ENCODE peak calls at places on chromosomes 1 and 21, in seven cellular contexts. Q, E, N, K, F, B and M are unnamed samples.
A peak's percentile ranks its signal among the peaks of the same experiment; 100 is the strongest.

GRCh38 chr1:94884101-94884875 is 42.6 kb downstream of the CNN3 start:
- DNase-seq in N (peak; percentile 55), Q (no peak), E (no peak), B (no peak), K (no peak), F (no peak), M (no peak)

GRCh38 chr1:236063919-236064673 is 794 bp downstream of the NID1 start:
- DNase-seq in K (peak; percentile 68), N (peak; percentile 14), F (no peak), Q (no peak), E (no peak), B (peak; percentile 35), M (peak; percentile 79)

GRCh38 chr1:32758177-32758794 is 55.7 kb upstream of the SYNC start:
- DNase-seq in N (no peak), B (no peak), K (no peak), F (no peak), E (no peak), Q (no peak), M (no peak)

GRCh38 chr1:168520052-168520751 is 23.6 kb downstream of the XCL2 start:
- DNase-seq in F (no peak), N (no peak), E (peak; percentile 13), Q (no peak), B (no peak), K (no peak), M (no peak)

GRCh38 chr1:184036517-184036949 is 995 bp downstream of the COLGALT2 start:
- DNase-seq in B (peak; percentile 24), Q (no peak), K (peak; percentile 81), F (no peak), E (no peak), N (no peak), M (no peak)

GRCh38 chr1:9840176-9840575 is 16.4 kb upstream of the CLSTN1 start:
- DNase-seq in Q (no peak), B (no peak), K (no peak), N (no peak), F (peak; percentile 70), E (no peak), M (no peak)

GRCh38 chr1:54791880-54792522 is 9.1 kb downstream of the TTC22 start:
- DNase-seq in E (no peak), B (no peak), Q (no peak), K (no peak), N (no peak), F (no peak), M (no peak)

GRCh38 chr21:44947111-44947929 is 7.5 kb downstream of the SLX9 start:
- DNase-seq in F (no peak), E (no peak), B (no peak), Q (no peak), N (no peak), K (peak; percentile 88), M (peak; percentile 76)

GRCh38 chr1:64470670-64471217 is 815 bp downstream of the CACHD1 start:
- DNase-seq in Q (peak; percentile 26), B (no peak), K (peak; percentile 64), E (no peak), F (no peak), N (no peak), M (no peak)

GRCh38 chr1:89261926-89262540 is 10.6 kb downstream of the GBP5 start:
- DNase-seq in K (peak; percentile 44), Q (no peak), B (no peak), E (no peak), F (no peak), N (no peak), M (no peak)

GRCh38 chr1:9084883-9085282 is 15.4 kb upstream of the SLC2A5 start:
- DNase-seq in B (no peak), K (no peak), Q (no peak), N (no peak), E (no peak), F (no peak), M (no peak)

GRCh38 chr1:109050228-109050995 is 8.5 kb upstream of the WDR47 start:
- DNase-seq in K (no peak), F (no peak), Q (no peak), B (no peak), E (no peak), N (no peak), M (no peak)

GRCh38 chr1:27563407-27564263 is 40.3 kb downstream of the AHDC1 start:
- DNase-seq in B (no peak), N (no peak), E (no peak), K (peak; percentile 89), Q (no peak), F (no peak), M (peak; percentile 88)

GRCh38 chr1:221470000-221470698 is 271.7 kb downstream of the DUSP10 start:
- DNase-seq in Q (no peak), E (no peak), B (no peak), F (no peak), N (no peak), K (no peak), M (no peak)

GRCh38 chr1:177983824-177984528 is 14.1 kb upstream of the SEC16B start:
- DNase-seq in N (peak; percentile 69), E (no peak), Q (no peak), K (peak; percentile 68), B (no peak), F (no peak), M (no peak)